ENCODE peak calls at places on chromosomes 7 and 10, in nine cellular contexts. A is fibroblast of lung; P is mammary epithelial cell; I is adrenal gland; V is Peyer's patch; F is WERI-Rb-1; L is psoas muscle; D is right atrium auricular region; G is CD4-positive, alpha-beta memory T cell. N is an unnamed sample.
A peak's percentile ranks its signal among the peaks of the same experiment; 100 is the strongest.

GRCh38 chr10:46028584-46029570 is 1.5 kb downstream of the NCOA4 start:
- DNase-seq in G (peak; percentile 49), I (peak; percentile 39), V (no peak), P (peak; percentile 66), D (no peak), F (peak; percentile 24), L (no peak), A (peak; percentile 76), N (no peak)

GRCh38 chr7:111827863-111828504 is 265.7 kb upstream of the IMMP2L start:
- DNase-seq in G (no peak), F (no peak), D (no peak), V (no peak), A (peak; percentile 74), L (no peak), P (peak; percentile 79), I (no peak), N (no peak)

GRCh38 chr7:50479743-50480517 is 29.8 kb upstream of the FIGNL1 start:
- DNase-seq in F (no peak), P (no peak), D (no peak), V (no peak), G (no peak), L (no peak), I (no peak), A (no peak), N (no peak)

GRCh38 chr10:13038346-13038745 is 36.8 kb upstream of the CCDC3 start:
- DNase-seq in V (no peak), D (no peak), F (no peak), L (no peak), G (no peak), P (no peak), I (no peak), A (no peak), N (no peak)

GRCh38 chr10:4212111-4212635 is 427.2 kb upstream of the KLF6 start:
- DNase-seq in A (peak; percentile 11), F (no peak), D (no peak), L (no peak), V (no peak), G (no peak), I (no peak), P (no peak), N (no peak)

GRCh38 chr10:25582961-25583360 is 351.1 kb upstream of the MYO3A start:
- DNase-seq in F (no peak), G (no peak), P (no peak), L (no peak), D (no peak), I (no peak), A (no peak), V (no peak), N (no peak)

GRCh38 chr10:5165738-5166137 is 19.2 kb downstream of the AKR1C8 start:
- DNase-seq in A (peak; percentile 3), D (no peak), V (no peak), I (no peak), G (no peak), F (no peak), L (no peak), P (no peak), N (no peak)

GRCh38 chr7:40800771-40801170 is 666.0 kb downstream of the SUGCT start:
- DNase-seq in I (no peak), F (no peak), D (no peak), P (no peak), A (no peak), G (no peak), V (no peak), L (no peak), N (no peak)

GRCh38 chr10:58268454-58268945 is 462 bp upstream of the CISD1 start:
- DNase-seq in L (no peak), F (no peak), A (no peak), I (no peak), V (no peak), G (no peak), D (no peak), P (no peak), N (no peak)

GRCh38 chr7:98194186-98194585 is 17.1 kb upstream of the BHLHA15 start:
- DNase-seq in A (no peak), P (no peak), I (no peak), F (no peak), V (no peak), D (no peak), L (no peak), G (no peak), N (no peak)

GRCh38 chr10:77889277-77889903 is 37.2 kb downstream of the DLG5 start:
- DNase-seq in L (no peak), G (no peak), F (peak; percentile 87), A (no peak), P (peak; percentile 72), I (peak; percentile 81), D (no peak), V (no peak), N (no peak)

GRCh38 chr7:80151274-80151665 is 16.6 kb downstream of the GNAI1 start:
- DNase-seq in A (peak; percentile 91), I (no peak), P (peak; percentile 87), F (no peak), D (no peak), V (no peak), G (no peak), L (no peak), N (no peak)

GRCh38 chr7:132782777-132783633 is 206.7 kb upstream of the PLXNA4 start:
- DNase-seq in A (peak; percentile 99), I (no peak), G (no peak), P (no peak), V (no peak), D (no peak), F (no peak), L (no peak), N (no peak)

GRCh38 chr7:101465131-101465530 is 102.5 kb downstream of the COL26A1 start:
- DNase-seq in V (no peak), D (no peak), P (no peak), G (no peak), A (no peak), I (no peak), L (no peak), F (no peak), N (no peak)

GRCh38 chr7:117152213-117153007 is 170.4 kb downstream of the WNT2 start:
- DNase-seq in I (no peak), V (no peak), F (no peak), P (no peak), A (no peak), D (no peak), G (no peak), L (no peak), N (no peak)

DNA sequence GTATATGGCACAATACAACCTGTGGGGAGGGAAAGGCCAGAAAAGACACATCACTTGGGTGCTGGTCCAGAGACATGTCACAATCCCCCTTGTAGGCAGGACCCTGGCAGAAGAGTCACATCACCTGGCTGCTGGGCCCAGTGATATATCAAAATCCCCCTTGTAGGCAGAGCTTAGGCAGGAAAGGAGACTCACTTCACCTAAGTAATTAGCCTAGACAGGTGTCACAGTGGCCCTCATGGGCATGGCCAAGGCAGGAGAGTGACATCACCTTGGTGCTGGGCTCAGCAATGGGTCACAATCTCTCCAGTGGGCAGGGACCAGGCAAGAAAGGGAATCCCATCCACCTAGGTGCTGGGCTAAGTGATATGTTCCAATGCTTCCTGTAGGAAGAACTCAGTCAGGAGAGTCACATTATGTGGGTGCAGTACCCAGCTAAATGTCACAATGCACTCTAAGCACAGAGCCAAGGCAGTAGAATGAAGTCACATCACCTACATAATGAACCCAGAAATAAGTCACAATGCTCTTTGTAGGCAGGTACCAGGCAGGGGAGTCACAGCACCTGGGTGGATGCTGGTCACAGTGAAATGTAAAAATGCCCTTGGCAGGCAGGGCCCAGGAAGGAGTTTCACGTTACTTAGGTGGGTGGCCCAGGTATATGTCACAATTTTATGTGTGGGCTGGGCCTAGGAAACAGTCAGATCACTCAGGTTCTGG is 18.9 kb upstream of the ZNF736 start:
- DNase-seq in G (no peak), I (no peak), F (no peak), L (no peak), P (no peak), D (peak; percentile 32), V (no peak), A (no peak), N (no peak)
- H3K9me3 ChIP-seq in G (no peaks in the 10 kb centered on the region), I (no peaks in the 10 kb centered on the region), F (no peaks in the 10 kb centered on the region), L (no peaks in the 10 kb centered on the region), P (peaks cover 30% of the 10 kb centered on the region), D (no peaks in the 10 kb centered on the region), V (no peaks in the 10 kb centered on the region), A (no peaks in the 10 kb centered on the region), N (no peaks in the 10 kb centered on the region)

GRCh38 chr7:71015260-71015900 is 116.6 kb upstream of the GALNT17 start:
- DNase-seq in L (peak; percentile 34), F (no peak), P (no peak), A (no peak), D (peak; percentile 60), V (no peak), G (no peak), I (no peak), N (no peak)

GRCh38 chr7:71017602-71018001 is 114.3 kb upstream of the GALNT17 start:
- DNase-seq in D (no peak), A (no peak), P (no peak), I (no peak), F (no peak), V (no peak), L (no peak), G (no peak), N (no peak)

GRCh38 chr7:71016387-71016786 is 115.6 kb upstream of the GALNT17 start:
- DNase-seq in F (no peak), P (no peak), V (no peak), G (no peak), A (peak; percentile 0), D (no peak), L (no peak), I (no peak), N (no peak)

GRCh38 chr7:71021049-71021448 is 110.9 kb upstream of the GALNT17 start:
- DNase-seq in D (no peak), F (no peak), V (no peak), A (no peak), L (no peak), I (no peak), P (no peak), G (no peak), N (no peak)

DNA sequence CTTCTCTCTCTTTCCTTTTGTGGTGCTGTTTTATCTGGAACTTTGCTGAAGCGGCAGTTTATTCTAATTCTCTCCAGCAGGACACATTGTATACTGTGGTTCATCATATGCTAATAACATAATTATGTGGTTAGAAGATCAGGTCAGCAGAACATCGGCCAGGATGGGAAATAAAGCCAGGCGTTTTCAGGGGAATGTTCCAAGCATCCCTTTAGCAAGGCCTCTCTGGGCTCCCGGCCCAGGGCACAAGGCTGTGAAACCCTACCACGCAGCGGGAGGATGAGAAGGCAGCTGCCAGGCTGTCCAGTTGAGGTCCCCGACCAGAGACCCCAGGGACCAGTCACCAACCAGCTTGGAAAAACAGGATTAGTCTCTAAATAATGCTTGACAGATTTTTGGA is 112.2 kb upstream of the GALNT17 start:
- DNase-seq in P (no peak), F (no peak), V (no peak), A (no peak), D (no peak), I (no peak), G (no peak), L (peak; percentile 33), N (no peak)
- H3K9me3 ChIP-seq in P (peaks cover 21% of the 10 kb centered on the region), F (no peaks in the 10 kb centered on the region), V (no peaks in the 10 kb centered on the region), A (no peaks in the 10 kb centered on the region), D (no peaks in the 10 kb centered on the region), I (no peaks in the 10 kb centered on the region), G (no peaks in the 10 kb centered on the region), L (no peaks in the 10 kb centered on the region), N (no peaks in the 10 kb centered on the region)

GRCh38 chr7:64998865-64999164 is 7.7 kb downstream of the ERV3-1 start:
- DNase-seq in G (no peak), P (no peak), D (no peak), V (no peak), F (no peak), A (no peak), I (no peak), L (no peak), N (no peak)
- H3K9me3 ChIP-seq in G (peaks cover 45% of the 10 kb centered on the region), P (peaks cover 45% of the 10 kb centered on the region), D (no peaks in the 10 kb centered on the region), V (peaks cover 23% of the 10 kb centered on the region), F (no peaks in the 10 kb centered on the region), A (no peaks in the 10 kb centered on the region), I (no peaks in the 10 kb centered on the region), L (peaks cover 3% of the 10 kb centered on the region), N (peaks cover 6% of the 10 kb centered on the region)

GRCh38 chr10:29555091-29555745 is 79.6 kb downstream of the SVIL start:
- DNase-seq in A (peak; percentile 39), I (no peak), G (no peak), P (peak; percentile 10), V (no peak), F (no peak), L (no peak), D (no peak), N (no peak)
- H3K9me3 ChIP-seq in A (no peaks in the 10 kb centered on the region), I (no peaks in the 10 kb centered on the region), G (no peaks in the 10 kb centered on the region), P (no peaks in the 10 kb centered on the region), V (no peaks in the 10 kb centered on the region), F (no peaks in the 10 kb centered on the region), L (no peaks in the 10 kb centered on the region), D (no peaks in the 10 kb centered on the region), N (no peaks in the 10 kb centered on the region)